ENCODE peak calls at places on chromosomes 12 and 14, in six cellular contexts. L is ovary; I is lower lobe of right lung; X is heart left ventricle; J is mucosa of descending colon; G is CD8-positive, alpha-beta T cell. C is an unnamed sample. For H3K36me3, the result is how much of the 10 kb centered on the place peaks cover.

GRCh38 chr14:66174453-66174891 is 311.7 kb upstream of the CCDC196 start:
- DNase-seq in L (no peak), I (no peak), X (no peak), J (no peak), G (no peak), C (no peak)

GRCh38 chr14:57747036-57747435 is 118.9 kb downstream of the SLC35F4 start:
- DNase-seq in L (no peak), I (peak), X (peak), J (no peak), G (no peak), C (no peak)

GRCh38 chr12:132465269-132466190 is 24.4 kb upstream of the FBRSL1 start:
- DNase-seq in L (no peak), I (no peak), X (peak), J (peak), G (no peak), C (no peak)

GRCh38 chr12:80607361-80608135 is 99.9 kb upstream of the MYF6 start:
- DNase-seq in L (no peak), I (no peak), X (no peak), J (no peak), G (no peak), C (no peak)

GRCh38 chr14:106845286-106846087 is 1319.1 kb downstream of the TMEM121 start:
- DNase-seq in L (peak), I (peak), X (no peak), J (peak), G (no peak), C (no peak)

GRCh38 chr12:111156304-111156703 is 212.6 kb downstream of the PHETA1 start:
- DNase-seq in L (no peak), I (no peak), X (no peak), J (no peak), G (no peak), C (no peak)

GRCh38 chr14:21056520-21057163 is 980 bp upstream of the RNASE8 start:
- DNase-seq in L (no peak), I (no peak), X (no peak), J (peak), G (no peak), C (no peak)

GRCh38 chr14:37139710-37140109 is 32.7 kb downstream of the SLC25A21 start:
- DNase-seq in L (no peak), I (no peak), X (no peak), J (no peak), G (no peak), C (no peak)

GRCh38 chr14:85471744-85472143 is 58.2 kb upstream of the FLRT2 start:
- DNase-seq in L (no peak), I (no peak), X (no peak), J (no peak), G (no peak), C (no peak)

GRCh38 chr12:58443273-58443980 is 476.9 kb downstream of the LRIG3 start:
- DNase-seq in L (no peak), I (no peak), X (no peak), J (no peak), G (no peak), C (peak)

GRCh38 chr12:38905480-38906351 is at the start of gene CPNE8:
- DNase-seq in L (peak), I (peak), X (peak), J (peak), G (no peak), C (peak)

GRCh38 chr14:39230416-39230815 is 3.3 kb upstream of the MIA2 start:
- DNase-seq in L (no peak), I (no peak), X (no peak), J (no peak), G (no peak), C (no peak)

GRCh38 chr12:19894049-19894448 is 454.8 kb downstream of the AEBP2 start:
- DNase-seq in L (no peak), I (no peak), X (no peak), J (no peak), G (no peak), C (no peak)

GRCh38 chr12:56032006-56032405 is 9.7 kb upstream of the RPS26 start:
- DNase-seq in L (no peak), I (no peak), X (no peak), J (no peak), G (no peak), C (no peak)

GRCh38 chr14:74042296-74042695 is 23.1 kb downstream of the BBOF1 start:
- DNase-seq in L (no peak), I (no peak), X (no peak), J (no peak), G (no peak), C (no peak)

GRCh38 chr14:65019944-65020566 is 33.4 kb downstream of the FNTB start:
- DNase-seq in L (no peak), I (no peak), X (no peak), J (no peak), G (no peak), C (peak)

GRCh38 chr12:75944097-75944904 is 87.3 kb downstream of the PHLDA1 start:
- DNase-seq in L (no peak), I (no peak), X (no peak), J (no peak), G (no peak), C (peak)

GRCh38 chr12:120614873-120615272 is 25.6 kb upstream of the CABP1 start:
- DNase-seq in L (no peak), I (no peak), X (no peak), J (no peak), G (no peak), C (no peak)

DNA sequence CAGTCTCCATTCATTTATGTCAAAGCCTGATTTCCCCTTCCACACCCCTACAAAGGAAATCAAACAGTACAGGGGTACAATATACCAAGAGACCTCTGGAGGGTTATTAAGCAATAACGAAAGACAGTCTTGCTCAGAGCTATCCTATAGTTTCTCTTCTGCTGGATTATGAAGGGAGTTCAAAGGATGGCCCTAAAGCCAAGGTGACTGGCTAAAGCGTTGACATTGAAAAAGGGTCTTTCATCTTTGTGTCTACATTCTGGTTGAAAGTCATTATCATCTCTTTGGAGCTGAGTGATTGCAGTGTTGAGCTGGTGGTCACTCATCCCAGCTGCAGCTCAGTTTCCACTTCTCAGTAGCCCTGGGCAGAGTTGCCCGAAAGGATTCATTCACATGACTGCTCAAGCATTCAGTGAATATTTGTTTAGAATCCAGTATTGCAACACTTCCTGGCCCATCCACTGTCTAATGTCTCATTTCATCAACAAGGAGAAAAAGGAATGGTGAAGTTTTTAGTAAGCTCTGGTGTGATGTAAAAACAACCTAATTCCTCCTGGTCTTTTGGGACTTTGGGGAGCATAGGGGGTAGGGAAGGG is 19.2 kb upstream of the TBX5 start:
- DNase-seq in L (no peak), I (no peak), X (no peak), J (no peak), G (no peak), C (no peak)
- H3K36me3 ChIP-seq in L (under half), I (under half), X (under half), J (under half), G (under half), C (under half)

DNA sequence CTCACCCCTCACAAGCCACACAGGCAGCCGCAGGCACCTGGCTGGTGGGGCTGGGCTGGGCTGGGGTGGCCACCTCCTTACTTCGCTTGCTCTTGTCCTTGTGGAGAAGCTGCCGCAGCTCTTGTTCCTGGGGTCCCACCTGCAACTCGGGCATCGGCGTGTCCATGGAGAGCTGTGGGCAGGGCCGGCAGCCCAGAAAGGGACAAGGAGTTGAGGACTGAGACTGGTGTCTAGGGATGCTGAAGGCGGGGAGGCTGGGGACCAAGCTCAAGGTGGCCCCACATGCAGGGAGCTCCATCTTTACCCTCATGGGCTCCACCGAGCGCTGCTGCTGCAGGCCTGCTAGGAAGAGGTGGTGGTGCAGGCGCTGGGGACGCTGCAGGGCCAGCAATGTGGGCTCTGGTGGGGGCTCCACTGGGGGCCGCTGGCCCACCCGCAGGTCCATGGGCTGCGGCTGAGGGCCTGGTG is 21.2 kb downstream of the HDAC7 start:
- DNase-seq in L (no peak), I (no peak), X (no peak), J (no peak), G (no peak), C (no peak)
- H3K36me3 ChIP-seq in L (under half), I (half or more), X (half or more), J (under half), G (half or more), C (under half)

GRCh38 chr12:70744133-70744532 is 106.9 kb upstream of the PTPRB start:
- DNase-seq in L (no peak), I (no peak), X (no peak), J (no peak), G (no peak), C (no peak)
- H3K36me3 ChIP-seq in L (under half), I (under half), X (under half), J (under half), G (under half), C (under half)

DNA sequence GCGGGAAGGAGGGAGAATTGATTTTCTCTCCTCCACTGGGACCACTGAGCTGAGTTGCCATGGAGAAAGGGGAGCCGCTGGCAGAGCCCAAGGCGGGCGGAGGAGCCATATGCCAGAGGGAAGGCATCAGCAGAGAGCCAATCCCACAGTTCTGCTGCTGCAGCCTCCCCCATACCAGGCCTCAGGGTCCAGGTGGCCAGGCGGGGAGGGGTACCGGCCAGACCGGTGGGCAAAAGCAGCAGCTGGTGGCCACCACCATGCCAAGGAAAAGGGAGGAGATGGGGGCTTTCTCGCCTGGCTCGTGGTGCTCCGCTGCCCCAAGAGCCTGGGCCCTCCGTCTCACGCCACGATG is 72.8 kb downstream of the PITPNM2 start:
- DNase-seq in L (no peak), I (no peak), X (no peak), J (no peak), G (no peak), C (no peak)
- H3K36me3 ChIP-seq in L (under half), I (under half), X (under half), J (under half), G (under half), C (under half)

C was measured in H7.